ENCODE peak calls at places on chromosome 3, in seven cellular contexts. I is H1, V is H9, P is neuronal stem cell, R is mesendoderm, X is IMR-90, K is mesenchymal stem cell. N is an unnamed sample.

GRCh38 chr3:128080323-128080898 is 28.2 kb downstream of the SEC61A1 start:
- DNase-seq in X (peak), K (peak), V (no peak), R (peak), I (no peak), P (no peak), N (no peak)

GRCh38 chr3:129046732-129047552 is 13.6 kb upstream of the GP9 start:
- DNase-seq in X (no peak), K (no peak), R (no peak), P (no peak), V (no peak), I (no peak), N (no peak)

GRCh38 chr3:171498921-171499320 is 38.7 kb upstream of the TNIK start:
- DNase-seq in V (no peak), X (no peak), R (no peak), K (no peak), I (no peak), P (no peak), N (no peak)

GRCh38 chr3:52280046-52280445 is 1.6 kb upstream of the WDR82 start:
- DNase-seq in I (no peak), P (no peak), X (no peak), V (no peak), K (no peak), R (no peak), N (no peak)

GRCh38 chr3:121411554-121411953 is 134.2 kb downstream of the POLQ start:
- DNase-seq in P (no peak), R (no peak), I (no peak), V (no peak), X (peak), K (no peak), N (no peak)

GRCh38 chr3:128969993-128970740 is 23.7 kb downstream of the CFAP92 start:
- DNase-seq in V (peak), K (peak), R (peak), X (peak), P (peak), I (no peak), N (peak)

GRCh38 chr3:68057637-68058320 is 403.4 kb upstream of the SUCLG2 start:
- DNase-seq in K (no peak), X (no peak), P (no peak), V (no peak), I (no peak), R (no peak), N (no peak)

GRCh38 chr3:100254168-100254777 is 6.5 kb upstream of the TBC1D23 start:
- DNase-seq in I (peak), R (peak), V (peak), K (peak), X (peak), P (peak), N (peak)

GRCh38 chr3:148697311-148698189 is at the start of gene AGTR1:
- DNase-seq in I (peak), P (peak), K (peak), X (peak), V (peak), R (peak), N (peak)

GRCh38 chr3:64158334-64158733 is 66.9 kb downstream of the PRICKLE2 start:
- DNase-seq in K (no peak), I (no peak), X (peak), V (no peak), P (no peak), R (no peak), N (no peak)

GRCh38 chr3:17505856-17506255 is 236.6 kb downstream of the TBC1D5 start:
- DNase-seq in V (no peak), R (no peak), X (peak), K (peak), I (no peak), P (no peak), N (peak)

GRCh38 chr3:192553707-192554106 is 173.6 kb downstream of the FGF12 start:
- DNase-seq in K (no peak), P (no peak), I (no peak), R (no peak), X (no peak), V (no peak), N (no peak)

GRCh38 chr3:192545346-192545745 is 182.0 kb downstream of the FGF12 start:
- DNase-seq in I (no peak), X (no peak), K (no peak), R (no peak), V (no peak), P (no peak), N (peak)

GRCh38 chr3:192550356-192550755 is 177.0 kb downstream of the FGF12 start:
- DNase-seq in R (no peak), K (no peak), P (no peak), V (no peak), I (no peak), X (no peak), N (no peak)
- H3K18ac ChIP-seq in R (no peak), K (no peak), P (no peak), V (no peak), I (no peak), X (no peak), N (no peak)

GRCh38 chr3:104787306-104787705 is 579.4 kb upstream of the ALCAM start:
- DNase-seq in I (no peak), V (no peak), K (no peak), R (no peak), X (no peak), P (no peak), N (no peak)

GRCh38 chr3:104785966-104786365 is 580.7 kb upstream of the ALCAM start:
- DNase-seq in X (peak), K (peak), R (no peak), P (no peak), I (no peak), V (no peak), N (no peak)

GRCh38 chr3:104788807-104789206 is 577.9 kb upstream of the ALCAM start:
- DNase-seq in I (no peak), K (no peak), P (no peak), R (no peak), X (no peak), V (no peak), N (no peak)
- H3K18ac ChIP-seq in I (no peak), K (no peak), P (no peak), R (no peak), X (no peak), V (no peak), N (no peak)

GRCh38 chr3:105051972-105052371 is 314.7 kb upstream of the ALCAM start:
- DNase-seq in V (no peak), P (no peak), R (no peak), X (no peak), I (no peak), K (no peak), N (no peak)
- H3K18ac ChIP-seq in V (no peak), P (no peak), R (no peak), X (no peak), I (no peak), K (no peak), N (no peak)

GRCh38 chr3:66259721-66260255 is 39.0 kb downstream of the SLC25A26 start:
- DNase-seq in V (no peak), R (no peak), P (no peak), K (no peak), I (no peak), X (peak), N (no peak)

GRCh38 chr3:66261318-66261717 is 40.5 kb downstream of the SLC25A26 start:
- DNase-seq in K (peak), I (no peak), R (peak), V (no peak), X (peak), P (no peak), N (no peak)

GRCh38 chr3:66256806-66257205 is 36.0 kb downstream of the SLC25A26 start:
- DNase-seq in K (no peak), P (no peak), X (peak), I (no peak), V (no peak), R (no peak), N (no peak)

GRCh38 chr3:66255865-66256264 is 35.1 kb downstream of the SLC25A26 start:
- DNase-seq in K (no peak), X (no peak), P (no peak), V (no peak), I (no peak), R (no peak), N (no peak)

GRCh38 chr3:66260431-66260830 is 39.6 kb downstream of the SLC25A26 start:
- DNase-seq in V (no peak), I (no peak), R (no peak), P (no peak), K (no peak), X (no peak), N (no peak)
- H3K18ac ChIP-seq in V (no peak), I (no peak), R (no peak), P (no peak), K (no peak), X (peak), N (no peak)

GRCh38 chr3:143352031-143352623 is 232.6 kb downstream of the CHST2 start:
- DNase-seq in I (no peak), K (no peak), X (no peak), P (no peak), V (no peak), R (peak), N (no peak)
- H3K18ac ChIP-seq in I (no peak), K (no peak), X (no peak), P (no peak), V (no peak), R (no peak), N (no peak)

DNA sequence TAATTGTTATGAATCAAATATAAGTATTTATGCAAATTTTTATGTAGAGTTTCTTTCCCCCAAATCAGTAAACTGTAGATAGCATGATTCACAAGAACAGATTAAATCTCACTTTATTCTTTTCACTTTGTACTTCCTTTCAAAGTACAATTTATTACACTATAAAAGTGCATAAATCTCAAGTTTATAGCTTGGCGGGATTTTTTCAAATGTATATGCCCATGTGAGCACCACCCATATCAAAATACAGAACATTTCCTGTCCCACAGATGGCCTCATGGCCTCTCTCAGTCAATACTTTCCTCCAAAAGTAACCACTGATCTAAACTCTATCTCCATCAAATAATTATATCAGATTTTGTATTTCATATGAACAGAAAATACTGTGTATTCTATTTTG is 196.1 kb upstream of the THRB start:
- DNase-seq in V (no peak), I (no peak), K (no peak), R (no peak), X (no peak), P (no peak), N (no peak)
- H3K18ac ChIP-seq in V (no peak), I (no peak), K (no peak), R (no peak), X (no peak), P (no peak), N (no peak)

GRCh38 chr3:65595997-65596300 is 442.8 kb downstream of the MAGI1 start:
- DNase-seq in K (no peak), V (no peak), X (no peak), P (no peak), R (no peak), I (no peak), N (no peak)
- H3K18ac ChIP-seq in K (no peak), V (no peak), X (no peak), P (no peak), R (peak), I (no peak), N (no peak)